ENCODE peak calls at places on chromosomes 16 and 17, in five cellular contexts. One of them, this sample, is unnamed.

GRCh38 chr16:24075302-24075701 is 180.8 kb upstream of the CACNG3 start:
- DNase-seq in AG04450: no peak
- DNase-seq in brain microvascular endothelial cell: no peak
- DNase-seq in T-helper 2 cell: no peak
- DNase-seq in fibroblast of the conjunctiva: no peak
- DNase-seq in this sample: no peak

GRCh38 chr16:1812732-1813163 is 13.9 kb downstream of the HAGH start:
- DNase-seq in AG04450: peak; percentile 74
- DNase-seq in brain microvascular endothelial cell: peak; percentile 24
- DNase-seq in T-helper 2 cell: no peak
- DNase-seq in fibroblast of the conjunctiva: peak; percentile 43
- DNase-seq in this sample: peak; percentile 29

GRCh38 chr16:72645526-72645925 is 402.4 kb downstream of the ZFHX3 start:
- DNase-seq in AG04450: no peak
- DNase-seq in brain microvascular endothelial cell: no peak
- DNase-seq in T-helper 2 cell: no peak
- DNase-seq in fibroblast of the conjunctiva: no peak
- DNase-seq in this sample: no peak

GRCh38 chr17:56478836-56479447 is 114.6 kb upstream of the NOG start:
- DNase-seq in AG04450: no peak
- DNase-seq in brain microvascular endothelial cell: peak; percentile 9
- DNase-seq in T-helper 2 cell: no peak
- DNase-seq in fibroblast of the conjunctiva: no peak
- DNase-seq in this sample: peak; percentile 10

GRCh38 chr17:48187867-48188608 is 80.5 kb downstream of the SNX11 start:
- DNase-seq in AG04450: no peak
- DNase-seq in brain microvascular endothelial cell: no peak
- DNase-seq in T-helper 2 cell: no peak
- DNase-seq in fibroblast of the conjunctiva: no peak
- DNase-seq in this sample: no peak

GRCh38 chr17:76720941-76721340 is 5.5 kb downstream of the JMJD6 start:
- DNase-seq in AG04450: no peak
- DNase-seq in brain microvascular endothelial cell: no peak
- DNase-seq in T-helper 2 cell: no peak
- DNase-seq in fibroblast of the conjunctiva: no peak
- DNase-seq in this sample: no peak

GRCh38 chr17:32222621-32223020 is 43.0 kb upstream of the RHBDL3 start:
- DNase-seq in AG04450: no peak
- DNase-seq in brain microvascular endothelial cell: no peak
- DNase-seq in T-helper 2 cell: no peak
- DNase-seq in fibroblast of the conjunctiva: no peak
- DNase-seq in this sample: peak; percentile 78

GRCh38 chr16:86134802-86135461 is 236.0 kb downstream of the IRF8 start:
- DNase-seq in AG04450: no peak
- DNase-seq in brain microvascular endothelial cell: no peak
- DNase-seq in T-helper 2 cell: no peak
- DNase-seq in fibroblast of the conjunctiva: no peak
- DNase-seq in this sample: no peak

GRCh38 chr16:87472142-87472778 is 20.6 kb downstream of the ZCCHC14 start:
- DNase-seq in AG04450: no peak
- DNase-seq in brain microvascular endothelial cell: no peak
- DNase-seq in T-helper 2 cell: no peak
- DNase-seq in fibroblast of the conjunctiva: no peak
- DNase-seq in this sample: no peak